ENCODE peak calls at places on chromosome 21, in seven cellular contexts. One of them, this sample, is unnamed.

GRCh38 chr21:19198801-19199200 is 795.2 kb upstream of the TMPRSS15 start:
- DNase-seq in A549: no peak
- DNase-seq in foreskin keratinocyte: peak
- DNase-seq in heart left ventricle: no peak
- DNase-seq in omental fat pad: no peak
- DNase-seq in RWPE1: peak
- DNase-seq in psoas muscle: no peak
- DNase-seq in this sample: no peak

GRCh38 chr21:18174370-18174769 is 70.3 kb upstream of the CHODL start:
- DNase-seq in omental fat pad: no peak
- DNase-seq in heart left ventricle: no peak
- DNase-seq in psoas muscle: no peak
- DNase-seq in RWPE1: no peak
- DNase-seq in A549: no peak
- DNase-seq in foreskin keratinocyte: no peak
- DNase-seq in this sample: no peak

GRCh38 chr21:34360488-34361241 is 3.1 kb upstream of the KCNE2 start:
- DNase-seq in foreskin keratinocyte: no peak
- DNase-seq in psoas muscle: no peak
- DNase-seq in RWPE1: no peak
- DNase-seq in heart left ventricle: no peak
- DNase-seq in omental fat pad: no peak
- DNase-seq in A549: no peak
- DNase-seq in this sample: no peak

GRCh38 chr21:34702341-34702807 is 33.6 kb downstream of the CLIC6 start:
- DNase-seq in foreskin keratinocyte: peak
- DNase-seq in A549: no peak
- DNase-seq in omental fat pad: no peak
- DNase-seq in RWPE1: peak
- DNase-seq in heart left ventricle: peak
- DNase-seq in psoas muscle: peak
- DNase-seq in this sample: no peak

GRCh38 chr21:28308516-28308915 is 684.2 kb downstream of the LTN1 start:
- DNase-seq in heart left ventricle: no peak
- DNase-seq in A549: no peak
- DNase-seq in RWPE1: no peak
- DNase-seq in foreskin keratinocyte: peak
- DNase-seq in psoas muscle: no peak
- DNase-seq in omental fat pad: no peak
- DNase-seq in this sample: no peak

GRCh38 chr21:33384851-33385331 is 18.3 kb upstream of the IFNGR2 start:
- DNase-seq in foreskin keratinocyte: no peak
- DNase-seq in RWPE1: no peak
- DNase-seq in A549: no peak
- DNase-seq in omental fat pad: no peak
- DNase-seq in psoas muscle: no peak
- DNase-seq in heart left ventricle: no peak
- DNase-seq in this sample: no peak

GRCh38 chr21:43902441-43902840 is 37.4 kb downstream of the AGPAT3 start:
- DNase-seq in A549: no peak
- DNase-seq in foreskin keratinocyte: no peak
- DNase-seq in psoas muscle: no peak
- DNase-seq in heart left ventricle: no peak
- DNase-seq in RWPE1: no peak
- DNase-seq in omental fat pad: no peak
- DNase-seq in this sample: no peak

GRCh38 chr21:28737671-28738279 is 254.9 kb downstream of the LTN1 start:
- DNase-seq in heart left ventricle: peak
- DNase-seq in omental fat pad: no peak
- DNase-seq in RWPE1: peak
- DNase-seq in psoas muscle: no peak
- DNase-seq in foreskin keratinocyte: peak
- DNase-seq in A549: no peak
- DNase-seq in this sample: no peak

GRCh38 chr21:30984897-30985296 is 53.4 kb downstream of the KRTAP19-8 start:
- DNase-seq in heart left ventricle: no peak
- DNase-seq in omental fat pad: no peak
- DNase-seq in A549: no peak
- DNase-seq in psoas muscle: no peak
- DNase-seq in foreskin keratinocyte: no peak
- DNase-seq in RWPE1: no peak
- DNase-seq in this sample: no peak

GRCh38 chr21:33212159-33212851 is 17.4 kb upstream of the IFNAR2 start:
- DNase-seq in psoas muscle: no peak
- DNase-seq in heart left ventricle: no peak
- DNase-seq in omental fat pad: no peak
- DNase-seq in A549: no peak
- DNase-seq in foreskin keratinocyte: peak
- DNase-seq in RWPE1: no peak
- DNase-seq in this sample: no peak

GRCh38 chr21:33687634-33688033 is 45.3 kb downstream of the ITSN1 start:
- DNase-seq in omental fat pad: no peak
- DNase-seq in foreskin keratinocyte: no peak
- DNase-seq in RWPE1: no peak
- DNase-seq in psoas muscle: no peak
- DNase-seq in heart left ventricle: no peak
- DNase-seq in A549: no peak
- DNase-seq in this sample: no peak

GRCh38 chr21:25561668-25562641 is 45.3 kb downstream of the MRPL39 start:
- DNase-seq in RWPE1: peak
- DNase-seq in heart left ventricle: peak
- DNase-seq in psoas muscle: peak
- DNase-seq in A549: no peak
- DNase-seq in omental fat pad: no peak
- DNase-seq in foreskin keratinocyte: no peak
- DNase-seq in this sample: peak

GRCh38 chr21:29523646-29524045 is 224.9 kb downstream of the BACH1 start:
- DNase-seq in psoas muscle: no peak
- DNase-seq in heart left ventricle: no peak
- DNase-seq in A549: no peak
- DNase-seq in foreskin keratinocyte: no peak
- DNase-seq in RWPE1: no peak
- DNase-seq in omental fat pad: no peak
- DNase-seq in this sample: no peak

GRCh38 chr21:29125199-29125598 is 5.2 kb upstream of the MAP3K7CL start:
- DNase-seq in RWPE1: no peak
- DNase-seq in heart left ventricle: no peak
- DNase-seq in psoas muscle: no peak
- DNase-seq in foreskin keratinocyte: no peak
- DNase-seq in A549: no peak
- DNase-seq in omental fat pad: no peak
- DNase-seq in this sample: no peak

GRCh38 chr21:24208562-24209260 is 1398.6 kb downstream of the MRPL39 start:
- DNase-seq in foreskin keratinocyte: no peak
- DNase-seq in RWPE1: no peak
- DNase-seq in psoas muscle: peak
- DNase-seq in A549: no peak
- DNase-seq in omental fat pad: no peak
- DNase-seq in heart left ventricle: no peak
- DNase-seq in this sample: peak

GRCh38 chr21:39630191-39630591 is 17.5 kb downstream of the B3GALT5 start:
- DNase-seq in foreskin keratinocyte: peak
- DNase-seq in RWPE1: no peak
- DNase-seq in omental fat pad: no peak
- DNase-seq in heart left ventricle: no peak
- DNase-seq in A549: peak
- DNase-seq in psoas muscle: no peak
- DNase-seq in this sample: no peak

GRCh38 chr21:36803801-36804452 is 105.0 kb downstream of the SIM2 start:
- DNase-seq in omental fat pad: no peak
- DNase-seq in psoas muscle: no peak
- DNase-seq in heart left ventricle: no peak
- DNase-seq in A549: no peak
- DNase-seq in foreskin keratinocyte: no peak
- DNase-seq in RWPE1: no peak
- DNase-seq in this sample: no peak

GRCh38 chr21:30194701-30195299 is 21.1 kb downstream of the CLDN8 start:
- DNase-seq in A549: no peak
- DNase-seq in psoas muscle: no peak
- DNase-seq in RWPE1: peak
- DNase-seq in foreskin keratinocyte: peak
- DNase-seq in omental fat pad: no peak
- DNase-seq in heart left ventricle: no peak
- DNase-seq in this sample: no peak

GRCh38 chr21:33780631-33781030 is 135.0 kb downstream of the ATP5PO start:
- DNase-seq in foreskin keratinocyte: no peak
- DNase-seq in psoas muscle: no peak
- DNase-seq in omental fat pad: no peak
- DNase-seq in A549: no peak
- DNase-seq in RWPE1: no peak
- DNase-seq in heart left ventricle: no peak
- DNase-seq in this sample: no peak

GRCh38 chr21:18617291-18617690 is 213.7 kb upstream of the TMPRSS15 start:
- DNase-seq in foreskin keratinocyte: no peak
- DNase-seq in heart left ventricle: no peak
- DNase-seq in omental fat pad: no peak
- DNase-seq in RWPE1: no peak
- DNase-seq in A549: no peak
- DNase-seq in psoas muscle: no peak
- DNase-seq in this sample: no peak

DNA sequence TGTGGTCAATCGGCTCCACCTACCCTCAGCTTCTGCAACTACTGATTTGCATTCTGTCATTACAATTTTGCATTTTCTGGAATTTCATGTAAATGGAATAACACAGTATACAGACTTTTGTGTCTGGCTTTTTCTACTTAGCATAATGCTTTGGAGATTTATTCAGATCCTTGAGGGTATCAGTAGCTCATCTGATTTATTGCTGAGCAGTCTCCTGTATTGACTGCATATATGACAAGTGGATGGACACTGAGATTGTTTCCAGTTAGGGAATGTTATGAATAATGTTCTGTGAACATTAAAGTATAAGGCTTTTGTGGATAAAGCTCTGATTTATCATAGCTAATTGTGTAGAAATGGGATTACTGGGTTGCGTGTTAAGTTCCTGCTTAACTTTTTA is 358.3 kb downstream of the USP25 start:
- DNase-seq in foreskin keratinocyte: no peak
- DNase-seq in A549: no peak
- DNase-seq in omental fat pad: no peak
- DNase-seq in heart left ventricle: no peak
- DNase-seq in psoas muscle: no peak
- DNase-seq in RWPE1: no peak
- DNase-seq in this sample: no peak
- TF ChIP-seq CTCF in foreskin keratinocyte: no peak
- TF ChIP-seq CTCF in A549: no peak
- TF ChIP-seq CTCF in omental fat pad: no peak
- TF ChIP-seq CTCF in heart left ventricle: no peak
- TF ChIP-seq CTCF in psoas muscle: no peak
- TF ChIP-seq CTCF in RWPE1: no peak
- TF ChIP-seq CTCF in this sample: no peak

GRCh38 chr21:45175326-45176085 is 101.1 kb downstream of the ADARB1 start:
- DNase-seq in A549: no peak
- DNase-seq in omental fat pad: no peak
- DNase-seq in heart left ventricle: no peak
- DNase-seq in RWPE1: no peak
- DNase-seq in foreskin keratinocyte: no peak
- DNase-seq in psoas muscle: no peak
- DNase-seq in this sample: no peak
- TF ChIP-seq CTCF in A549: no peak
- TF ChIP-seq CTCF in omental fat pad: no peak
- TF ChIP-seq CTCF in heart left ventricle: no peak
- TF ChIP-seq CTCF in RWPE1: no peak
- TF ChIP-seq CTCF in foreskin keratinocyte: no peak
- TF ChIP-seq CTCF in psoas muscle: no peak
- TF ChIP-seq CTCF in this sample: no peak

GRCh38 chr21:41817877-41818855 is 51.3 kb upstream of the RIPK4 start:
- DNase-seq in psoas muscle: no peak
- DNase-seq in omental fat pad: no peak
- DNase-seq in RWPE1: no peak
- DNase-seq in heart left ventricle: no peak
- DNase-seq in A549: no peak
- DNase-seq in foreskin keratinocyte: no peak
- DNase-seq in this sample: no peak

GRCh38 chr21:41816583-41817165 is 49.8 kb upstream of the RIPK4 start:
- DNase-seq in foreskin keratinocyte: peak
- DNase-seq in omental fat pad: no peak
- DNase-seq in A549: peak
- DNase-seq in heart left ventricle: peak
- DNase-seq in RWPE1: peak
- DNase-seq in psoas muscle: no peak
- DNase-seq in this sample: peak

GRCh38 chr21:41819236-41819855 is 52.5 kb upstream of the RIPK4 start:
- DNase-seq in omental fat pad: no peak
- DNase-seq in foreskin keratinocyte: no peak
- DNase-seq in RWPE1: no peak
- DNase-seq in A549: no peak
- DNase-seq in psoas muscle: no peak
- DNase-seq in heart left ventricle: no peak
- DNase-seq in this sample: no peak

GRCh38 chr21:41815652-41816582 is 49.1 kb upstream of the RIPK4 start:
- DNase-seq in omental fat pad: no peak
- DNase-seq in foreskin keratinocyte: no peak
- DNase-seq in psoas muscle: no peak
- DNase-seq in A549: no peak
- DNase-seq in RWPE1: no peak
- DNase-seq in heart left ventricle: no peak
- DNase-seq in this sample: no peak

GRCh38 chr21:41817228-41817627 is 50.4 kb upstream of the RIPK4 start:
- DNase-seq in omental fat pad: no peak
- DNase-seq in RWPE1: peak
- DNase-seq in heart left ventricle: no peak
- DNase-seq in foreskin keratinocyte: peak
- DNase-seq in A549: peak
- DNase-seq in psoas muscle: no peak
- DNase-seq in this sample: peak
- TF ChIP-seq CTCF in omental fat pad: no peak
- TF ChIP-seq CTCF in RWPE1: peak
- TF ChIP-seq CTCF in heart left ventricle: peak
- TF ChIP-seq CTCF in foreskin keratinocyte: peak
- TF ChIP-seq CTCF in A549: peak
- TF ChIP-seq CTCF in psoas muscle: peak
- TF ChIP-seq CTCF in this sample: no peak

GRCh38 chr21:46551636-46552241 is 53.1 kb downstream of the S100B start:
- DNase-seq in omental fat pad: no peak
- DNase-seq in psoas muscle: peak
- DNase-seq in RWPE1: no peak
- DNase-seq in heart left ventricle: no peak
- DNase-seq in A549: no peak
- DNase-seq in foreskin keratinocyte: no peak
- DNase-seq in this sample: no peak
- TF ChIP-seq CTCF in omental fat pad: no peak
- TF ChIP-seq CTCF in psoas muscle: no peak
- TF ChIP-seq CTCF in RWPE1: no peak
- TF ChIP-seq CTCF in heart left ventricle: no peak
- TF ChIP-seq CTCF in A549: no peak
- TF ChIP-seq CTCF in foreskin keratinocyte: no peak
- TF ChIP-seq CTCF in this sample: no peak

GRCh38 chr21:45234906-45235305 is 52.8 kb downstream of the POFUT2 start:
- DNase-seq in A549: no peak
- DNase-seq in omental fat pad: no peak
- DNase-seq in RWPE1: no peak
- DNase-seq in heart left ventricle: no peak
- DNase-seq in foreskin keratinocyte: no peak
- DNase-seq in psoas muscle: no peak
- DNase-seq in this sample: no peak
- TF ChIP-seq CTCF in A549: no peak
- TF ChIP-seq CTCF in omental fat pad: no peak
- TF ChIP-seq CTCF in RWPE1: no peak
- TF ChIP-seq CTCF in heart left ventricle: no peak
- TF ChIP-seq CTCF in foreskin keratinocyte: no peak
- TF ChIP-seq CTCF in psoas muscle: no peak
- TF ChIP-seq CTCF in this sample: no peak